ENCODE peak calls at places on chromosomes 3 and 15, in ten cellular contexts. Q, P, R, M, U, A, S, L, I and B are unnamed samples.
A peak's percentile ranks its signal among the peaks of the same experiment; 100 is the strongest.

GRCh38 chr3:58748024-58748423 is 81.5 kb upstream of the FAM3D start:
- DNase-seq in U (no peak), M (no peak), L (no peak), Q (no peak), P (no peak), S (no peak), R (no peak), A (no peak), I (no peak), B (no peak)

GRCh38 chr3:98233468-98233867 is 30.6 kb upstream of the OR5H6 start:
- DNase-seq in A (no peak), U (no peak), Q (no peak), I (no peak), L (no peak), P (no peak), R (no peak), S (no peak), M (no peak), B (no peak)

GRCh38 chr3:61371123-61371522 is 119.9 kb upstream of the FHIT start:
- DNase-seq in R (peak; percentile 3), I (no peak), Q (no peak), S (no peak), M (peak; percentile 3), P (no peak), U (no peak), L (peak; percentile 27), A (no peak), B (peak; percentile 11)

GRCh38 chr3:65177879-65178484 is 490.2 kb upstream of the ADAMTS9 start:
- DNase-seq in L (no peak), A (no peak), Q (peak; percentile 14), S (no peak), P (no peak), I (no peak), U (no peak), M (no peak), R (peak; percentile 30), B (no peak)

GRCh38 chr15:99511865-99512632 is 53.7 kb upstream of the MEF2A start:
- DNase-seq in S (no peak), Q (no peak), R (peak; percentile 37), U (no peak), L (no peak), P (no peak), A (no peak), M (no peak), I (no peak), B (peak; percentile 60)

GRCh38 chr15:99361541-99362185 is 110.4 kb downstream of the LRRC28 start:
- DNase-seq in M (peak; percentile 55), I (no peak), R (peak; percentile 44), P (no peak), L (peak; percentile 12), Q (no peak), A (no peak), U (no peak), S (no peak), B (no peak)

GRCh38 chr15:69712999-69713398 is 260.4 kb downstream of the RPLP1 start:
- DNase-seq in L (peak; percentile 46), R (no peak), I (no peak), Q (peak; percentile 30), U (no peak), A (no peak), M (no peak), S (no peak), P (no peak), B (no peak)

GRCh38 chr15:66917904-66918448 is 147.4 kb upstream of the SMAD3 start:
- DNase-seq in R (no peak), I (no peak), S (no peak), P (no peak), A (no peak), Q (no peak), M (no peak), U (no peak), L (no peak), B (no peak)

GRCh38 chr3:57060089-57060829 is at the start of gene SPATA12:
- DNase-seq in I (no peak), P (no peak), R (peak; percentile 71), M (peak; percentile 89), L (no peak), A (peak; percentile 25), U (peak; percentile 23), Q (peak; percentile 94), S (peak; percentile 85), B (peak; percentile 93)

GRCh38 chr15:85889956-85890619 is 95.4 kb upstream of the KLHL25 start:
- DNase-seq in P (no peak), A (no peak), L (no peak), M (no peak), Q (no peak), R (no peak), S (no peak), I (no peak), U (no peak), B (no peak)

GRCh38 chr3:12046406-12046805 is 42.2 kb downstream of the SYN2 start:
- DNase-seq in R (peak; percentile 3), I (no peak), M (peak; percentile 5), U (no peak), Q (peak; percentile 4), S (no peak), P (no peak), L (peak; percentile 27), A (no peak), B (no peak)

GRCh38 chr15:94584833-94585244 is 353.5 kb downstream of the MCTP2 start:
- DNase-seq in S (no peak), A (no peak), R (no peak), L (peak; percentile 32), U (no peak), M (no peak), P (peak; percentile 14), Q (peak; percentile 6), I (peak; percentile 30), B (no peak)

GRCh38 chr3:77684115-77684514 is 644.2 kb downstream of the ROBO2 start:
- DNase-seq in U (no peak), S (no peak), R (no peak), M (no peak), A (no peak), L (no peak), P (no peak), Q (no peak), I (no peak), B (no peak)

GRCh38 chr3:170749185-170749584 is 120.8 kb downstream of the RPL22L1 start:
- DNase-seq in L (no peak), S (no peak), P (no peak), R (no peak), I (no peak), U (no peak), A (no peak), M (no peak), Q (no peak), B (no peak)

GRCh38 chr3:194322701-194323174 is 28.4 kb downstream of the CPN2 start:
- DNase-seq in U (no peak), P (no peak), L (no peak), I (no peak), S (no peak), A (no peak), M (peak; percentile 68), Q (peak; percentile 97), R (peak; percentile 52), B (no peak)

GRCh38 chr3:170058127-170058526 is 20.3 kb downstream of the GPR160 start:
- DNase-seq in U (no peak), R (no peak), P (no peak), Q (no peak), S (no peak), A (no peak), L (peak; percentile 47), I (no peak), M (no peak), B (no peak)

GRCh38 chr3:42505849-42506410 is 3.5 kb downstream of the VIPR1 start:
- DNase-seq in M (no peak), Q (no peak), P (no peak), A (no peak), L (no peak), I (no peak), R (no peak), U (no peak), S (no peak), B (no peak)

GRCh38 chr3:168117853-168118313 is 22.2 kb upstream of the GOLIM4 start:
- DNase-seq in P (no peak), U (no peak), M (peak; percentile 74), L (no peak), Q (peak; percentile 61), S (no peak), I (no peak), R (peak; percentile 19), A (no peak), B (no peak)

GRCh38 chr3:55127565-55127964 is 199.7 kb upstream of the LRTM1 start:
- DNase-seq in Q (no peak), R (no peak), P (no peak), M (no peak), L (no peak), S (no peak), I (no peak), A (no peak), U (no peak), B (no peak)

GRCh38 chr15:90809536-90809935 is 58.9 kb upstream of the FURIN start:
- DNase-seq in P (no peak), M (no peak), I (no peak), L (no peak), A (no peak), Q (no peak), S (no peak), U (no peak), R (peak; percentile 22), B (no peak)

GRCh38 chr3:114093596-114093995 is 37.1 kb downstream of the QTRT2 start:
- DNase-seq in I (no peak), Q (peak; percentile 75), L (peak; percentile 11), S (no peak), P (no peak), A (no peak), U (no peak), R (peak; percentile 47), M (peak; percentile 89), B (no peak)

GRCh38 chr3:52506266-52506966 is 11.3 kb downstream of the STAB1 start:
- DNase-seq in M (no peak), A (no peak), R (no peak), I (no peak), L (no peak), S (no peak), U (no peak), Q (no peak), P (no peak), B (no peak)

GRCh38 chr3:4464579-4464978 is 2.5 kb downstream of the SUMF1 start:
- DNase-seq in L (no peak), R (no peak), Q (no peak), U (no peak), S (no peak), P (no peak), M (no peak), A (no peak), I (no peak), B (no peak)

GRCh38 chr3:45972534-45973402 is 22.9 kb downstream of the FYCO1 start:
- DNase-seq in M (peak; percentile 97), S (no peak), A (no peak), R (peak; percentile 98), L (peak; percentile 80), U (no peak), I (no peak), Q (peak; percentile 88), P (no peak), B (peak; percentile 56)

GRCh38 chr3:123884258-123884831 is at the start of gene MYLK:
- DNase-seq in U (peak; percentile 78), I (no peak), Q (peak; percentile 98), P (no peak), M (peak; percentile 93), L (peak; percentile 85), A (no peak), S (no peak), R (peak; percentile 96), B (peak; percentile 91)

GRCh38 chr3:35120026-35120425 is 519.3 kb upstream of the ARPP21 start:
- DNase-seq in Q (no peak), M (peak; percentile 12), I (no peak), A (no peak), U (no peak), S (no peak), L (no peak), R (no peak), P (no peak), B (no peak)

GRCh38 chr3:125083776-125084175 is 28.0 kb upstream of the HEG1 start:
- DNase-seq in S (no peak), A (no peak), I (no peak), P (no peak), Q (peak; percentile 87), L (no peak), R (no peak), M (peak; percentile 49), U (no peak), B (no peak)

GRCh38 chr3:104526901-104527401 is 839.8 kb upstream of the ALCAM start:
- DNase-seq in S (no peak), M (no peak), A (no peak), P (no peak), U (no peak), Q (no peak), I (no peak), R (no peak), L (no peak), B (no peak)